ENCODE peak calls at places on chromosomes 16 and 17, in four cellular contexts. G is GM13976, Y is COR-L47, U is frontal cortex. L is an unnamed sample.

GRCh38 chr16:667780-668518 is at the start of gene RHOT2:
- DNase-seq in U (peak; percentile 95), G (peak; percentile 95), Y (peak; percentile 91), L (peak; percentile 77)

GRCh38 chr17:74742153-74742515 is 5.1 kb downstream of the RAB37 start:
- DNase-seq in U (peak; percentile 8), Y (no peak), G (peak; percentile 67), L (no peak)

GRCh38 chr17:61124562-61124961 is 275.1 kb upstream of the TBX2 start:
- DNase-seq in G (no peak), U (no peak), Y (no peak), L (no peak)

GRCh38 chr17:10756146-10756545 is 26.3 kb upstream of the TMEM220 start:
- DNase-seq in Y (no peak), U (no peak), G (no peak), L (no peak)

GRCh38 chr16:4509420-4509819 is 29.2 kb downstream of the CDIP1 start:
- DNase-seq in U (no peak), Y (no peak), G (no peak), L (no peak)

GRCh38 chr17:32971171-32971570 is 20.5 kb upstream of the SPACA3 start:
- DNase-seq in G (no peak), Y (no peak), U (no peak), L (no peak)

GRCh38 chr17:45170280-45170975 is 8.8 kb downstream of the HEXIM2 start:
- DNase-seq in Y (no peak), G (no peak), U (peak; percentile 29), L (no peak)

GRCh38 chr16:1654505-1655268 is 23.4 kb upstream of the JPT2 start:
- DNase-seq in U (no peak), Y (no peak), G (no peak), L (no peak)

GRCh38 chr17:28334176-28334575 is 1.1 kb downstream of the IFT20 start:
- DNase-seq in U (no peak), G (no peak), Y (no peak), L (no peak)

GRCh38 chr17:73667184-73667959 is 23.1 kb upstream of the SDK2 start:
- DNase-seq in U (no peak), Y (peak; percentile 69), G (no peak), L (no peak)

GRCh38 chr17:81563861-81564586 is 11.9 kb upstream of the FAAP100 start:
- DNase-seq in Y (no peak), U (no peak), G (no peak), L (no peak)

L was measured in D721Med.